ENCODE peak calls at places on chromosomes 7 and 10, in eight cellular contexts. One of them, this sample, is unnamed.

GRCh38 chr10:11510714-11511113 is 100.7 kb downstream of the USP6NL start:
- DNase-seq in transverse colon: no peak
- DNase-seq in adrenal gland: no peak
- DNase-seq in lower leg skin: no peak
- DNase-seq in prostate gland: no peak
- DNase-seq in heart left ventricle: no peak
- DNase-seq in gastrocnemius medialis: no peak
- DNase-seq in Peyer's patch: no peak
- DNase-seq in this sample: no peak

GRCh38 chr7:137539111-137539715 is 195.7 kb upstream of the PTN start:
- DNase-seq in transverse colon: no peak
- DNase-seq in adrenal gland: no peak
- DNase-seq in lower leg skin: no peak
- DNase-seq in prostate gland: no peak
- DNase-seq in heart left ventricle: no peak
- DNase-seq in gastrocnemius medialis: no peak
- DNase-seq in Peyer's patch: no peak
- DNase-seq in this sample: no peak

GRCh38 chr7:48118041-48118440 is 29.0 kb downstream of the UPP1 start:
- DNase-seq in transverse colon: no peak
- DNase-seq in adrenal gland: peak
- DNase-seq in lower leg skin: no peak
- DNase-seq in prostate gland: no peak
- DNase-seq in heart left ventricle: no peak
- DNase-seq in gastrocnemius medialis: no peak
- DNase-seq in Peyer's patch: no peak
- DNase-seq in this sample: no peak

GRCh38 chr7:80135306-80136104 is 874 bp downstream of the GNAI1 start:
- DNase-seq in transverse colon: peak
- DNase-seq in adrenal gland: peak
- DNase-seq in lower leg skin: peak
- DNase-seq in prostate gland: no peak
- DNase-seq in heart left ventricle: no peak
- DNase-seq in gastrocnemius medialis: no peak
- DNase-seq in Peyer's patch: no peak
- DNase-seq in this sample: peak

GRCh38 chr7:40946549-40946948 is 756.3 kb downstream of the INHBA start:
- DNase-seq in transverse colon: no peak
- DNase-seq in adrenal gland: no peak
- DNase-seq in lower leg skin: no peak
- DNase-seq in prostate gland: no peak
- DNase-seq in heart left ventricle: no peak
- DNase-seq in gastrocnemius medialis: no peak
- DNase-seq in Peyer's patch: no peak
- DNase-seq in this sample: no peak

GRCh38 chr7:69813637-69814240 is 215.5 kb downstream of the AUTS2 start:
- DNase-seq in transverse colon: no peak
- DNase-seq in adrenal gland: no peak
- DNase-seq in lower leg skin: no peak
- DNase-seq in prostate gland: no peak
- DNase-seq in heart left ventricle: no peak
- DNase-seq in gastrocnemius medialis: no peak
- DNase-seq in Peyer's patch: no peak
- DNase-seq in this sample: no peak

GRCh38 chr10:71708301-71708703 is 11.3 kb downstream of the C10orf105 start:
- DNase-seq in transverse colon: peak
- DNase-seq in adrenal gland: peak
- DNase-seq in lower leg skin: no peak
- DNase-seq in prostate gland: peak
- DNase-seq in heart left ventricle: peak
- DNase-seq in gastrocnemius medialis: no peak
- DNase-seq in Peyer's patch: peak
- DNase-seq in this sample: no peak

GRCh38 chr10:102919237-102919959 is 1.3 kb downstream of the CNNM2 start:
- DNase-seq in transverse colon: peak
- DNase-seq in adrenal gland: peak
- DNase-seq in lower leg skin: peak
- DNase-seq in prostate gland: no peak
- DNase-seq in heart left ventricle: no peak
- DNase-seq in gastrocnemius medialis: peak
- DNase-seq in Peyer's patch: peak
- DNase-seq in this sample: no peak

GRCh38 chr10:121113385-121113696 is 262.2 kb downstream of the WDR11 start:
- DNase-seq in transverse colon: no peak
- DNase-seq in adrenal gland: peak
- DNase-seq in lower leg skin: peak
- DNase-seq in prostate gland: no peak
- DNase-seq in heart left ventricle: no peak
- DNase-seq in gastrocnemius medialis: no peak
- DNase-seq in Peyer's patch: no peak
- DNase-seq in this sample: no peak

GRCh38 chr10:122664501-122664900 is 35.1 kb downstream of the C10orf120 start:
- DNase-seq in transverse colon: no peak
- DNase-seq in adrenal gland: no peak
- DNase-seq in lower leg skin: peak
- DNase-seq in prostate gland: no peak
- DNase-seq in heart left ventricle: no peak
- DNase-seq in gastrocnemius medialis: no peak
- DNase-seq in Peyer's patch: peak
- DNase-seq in this sample: no peak

GRCh38 chr10:76902949-76903348 is 734.7 kb downstream of the KCNMA1 start:
- DNase-seq in transverse colon: peak
- DNase-seq in adrenal gland: no peak
- DNase-seq in lower leg skin: no peak
- DNase-seq in prostate gland: no peak
- DNase-seq in heart left ventricle: peak
- DNase-seq in gastrocnemius medialis: no peak
- DNase-seq in Peyer's patch: no peak
- DNase-seq in this sample: no peak

DNA sequence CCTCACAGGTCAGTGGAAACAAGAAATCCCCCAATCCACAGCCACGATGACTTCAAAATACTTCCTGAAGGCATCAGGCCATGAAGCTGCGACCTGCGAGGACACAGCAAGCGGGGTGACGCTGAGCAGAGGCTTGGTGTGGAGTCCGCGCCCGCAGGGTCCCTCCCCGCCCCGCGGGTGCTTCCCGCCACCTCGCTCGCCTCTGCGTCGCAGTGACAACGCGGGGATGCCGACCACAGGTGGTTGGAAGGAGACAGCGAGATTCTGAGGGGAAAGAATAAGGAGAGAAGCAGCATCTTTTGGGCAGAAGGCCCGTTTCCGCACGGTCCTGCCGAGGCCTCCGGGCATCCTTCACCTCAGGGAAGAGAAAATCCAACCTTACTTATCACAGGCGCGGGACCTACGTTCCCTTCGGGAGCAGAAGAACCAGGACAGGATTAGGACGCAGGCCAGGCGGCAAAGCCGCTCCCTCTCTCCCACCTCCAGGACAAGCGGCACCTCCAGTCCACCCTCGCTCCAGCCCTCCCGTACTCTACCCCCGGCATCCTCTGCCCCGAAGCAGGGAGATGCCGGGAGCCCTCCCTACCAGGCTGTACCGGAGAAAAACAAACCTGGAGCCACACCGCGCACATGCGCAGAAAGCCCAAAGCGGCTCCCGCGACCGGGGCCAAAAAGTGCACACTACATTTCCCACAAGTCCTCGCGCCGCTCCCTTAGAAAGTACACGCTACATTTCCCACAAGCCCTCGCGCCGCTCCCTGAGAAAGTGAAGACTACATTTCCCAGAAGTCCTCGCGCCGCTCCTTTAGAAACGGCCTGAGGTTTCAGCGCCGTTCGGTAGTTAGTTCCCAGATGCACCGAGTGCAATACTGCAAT is 85.9 kb downstream of the ZNF33B start:
- DNase-seq in transverse colon: peak
- DNase-seq in adrenal gland: peak
- DNase-seq in lower leg skin: peak
- DNase-seq in prostate gland: peak
- DNase-seq in heart left ventricle: peak
- DNase-seq in gastrocnemius medialis: peak
- DNase-seq in Peyer's patch: peak
- DNase-seq in this sample: peak
- TF ChIP-seq POLR2A in transverse colon: peak
- TF ChIP-seq POLR2A in adrenal gland: peak
- TF ChIP-seq POLR2A in lower leg skin: no peak
- TF ChIP-seq POLR2A in prostate gland: peak
- TF ChIP-seq POLR2A in heart left ventricle: peak
- TF ChIP-seq POLR2A in gastrocnemius medialis: peak
- TF ChIP-seq POLR2A in Peyer's patch: no peak
- TF ChIP-seq POLR2A in this sample: peak

GRCh38 chr10:97298223-97298571 is 5.8 kb upstream of the ARHGAP19 start:
- DNase-seq in transverse colon: no peak
- DNase-seq in adrenal gland: no peak
- DNase-seq in lower leg skin: no peak
- DNase-seq in prostate gland: no peak
- DNase-seq in heart left ventricle: no peak
- DNase-seq in gastrocnemius medialis: no peak
- DNase-seq in Peyer's patch: no peak
- DNase-seq in this sample: no peak

GRCh38 chr10:97297556-97298222 is 5.3 kb upstream of the ARHGAP19 start:
- DNase-seq in transverse colon: no peak
- DNase-seq in adrenal gland: no peak
- DNase-seq in lower leg skin: no peak
- DNase-seq in prostate gland: no peak
- DNase-seq in heart left ventricle: no peak
- DNase-seq in gastrocnemius medialis: no peak
- DNase-seq in Peyer's patch: no peak
- DNase-seq in this sample: no peak

GRCh38 chr10:97291357-97292096 is 910 bp downstream of the ARHGAP19 start:
- DNase-seq in transverse colon: no peak
- DNase-seq in adrenal gland: no peak
- DNase-seq in lower leg skin: peak
- DNase-seq in prostate gland: no peak
- DNase-seq in heart left ventricle: no peak
- DNase-seq in gastrocnemius medialis: no peak
- DNase-seq in Peyer's patch: peak
- DNase-seq in this sample: no peak

GRCh38 chr10:97292862-97293198 is 393 bp upstream of the ARHGAP19 start:
- DNase-seq in transverse colon: no peak
- DNase-seq in adrenal gland: no peak
- DNase-seq in lower leg skin: no peak
- DNase-seq in prostate gland: no peak
- DNase-seq in heart left ventricle: no peak
- DNase-seq in gastrocnemius medialis: no peak
- DNase-seq in Peyer's patch: no peak
- DNase-seq in this sample: no peak

GRCh38 chr10:97292097-97292861 is at the start of gene ARHGAP19:
- DNase-seq in transverse colon: peak
- DNase-seq in adrenal gland: peak
- DNase-seq in lower leg skin: peak
- DNase-seq in prostate gland: peak
- DNase-seq in heart left ventricle: peak
- DNase-seq in gastrocnemius medialis: peak
- DNase-seq in Peyer's patch: peak
- DNase-seq in this sample: peak
- TF ChIP-seq POLR2A in transverse colon: peak
- TF ChIP-seq POLR2A in adrenal gland: peak
- TF ChIP-seq POLR2A in lower leg skin: no peak
- TF ChIP-seq POLR2A in prostate gland: peak
- TF ChIP-seq POLR2A in heart left ventricle: peak
- TF ChIP-seq POLR2A in gastrocnemius medialis: peak
- TF ChIP-seq POLR2A in Peyer's patch: peak
- TF ChIP-seq POLR2A in this sample: peak

DNA sequence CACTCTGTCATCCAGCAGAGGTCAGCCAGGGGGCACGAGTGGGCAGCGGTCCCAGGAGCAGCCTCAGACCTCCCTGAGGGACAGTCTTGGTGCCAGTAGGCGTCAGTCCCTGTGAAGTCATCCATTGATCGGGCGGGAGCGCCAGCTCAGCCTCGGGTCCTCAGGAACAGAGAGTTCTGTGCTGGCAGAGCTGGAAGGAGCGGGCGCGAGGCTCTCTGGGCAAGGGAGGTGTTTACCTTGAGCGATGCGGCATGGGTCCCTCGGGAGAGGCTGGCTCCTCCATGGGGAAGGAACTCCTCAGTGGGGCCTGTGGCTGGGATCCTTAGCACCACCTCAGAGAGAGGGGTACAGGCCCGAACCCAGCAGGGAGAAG is 101.1 kb upstream of the PPIF start:
- DNase-seq in transverse colon: no peak
- DNase-seq in adrenal gland: peak
- DNase-seq in lower leg skin: peak
- DNase-seq in prostate gland: no peak
- DNase-seq in heart left ventricle: no peak
- DNase-seq in gastrocnemius medialis: no peak
- DNase-seq in Peyer's patch: peak
- DNase-seq in this sample: peak
- TF ChIP-seq POLR2A in transverse colon: no peak
- TF ChIP-seq POLR2A in adrenal gland: peak
- TF ChIP-seq POLR2A in lower leg skin: no peak
- TF ChIP-seq POLR2A in prostate gland: no peak
- TF ChIP-seq POLR2A in heart left ventricle: no peak
- TF ChIP-seq POLR2A in gastrocnemius medialis: no peak
- TF ChIP-seq POLR2A in Peyer's patch: no peak
- TF ChIP-seq POLR2A in this sample: no peak

DNA sequence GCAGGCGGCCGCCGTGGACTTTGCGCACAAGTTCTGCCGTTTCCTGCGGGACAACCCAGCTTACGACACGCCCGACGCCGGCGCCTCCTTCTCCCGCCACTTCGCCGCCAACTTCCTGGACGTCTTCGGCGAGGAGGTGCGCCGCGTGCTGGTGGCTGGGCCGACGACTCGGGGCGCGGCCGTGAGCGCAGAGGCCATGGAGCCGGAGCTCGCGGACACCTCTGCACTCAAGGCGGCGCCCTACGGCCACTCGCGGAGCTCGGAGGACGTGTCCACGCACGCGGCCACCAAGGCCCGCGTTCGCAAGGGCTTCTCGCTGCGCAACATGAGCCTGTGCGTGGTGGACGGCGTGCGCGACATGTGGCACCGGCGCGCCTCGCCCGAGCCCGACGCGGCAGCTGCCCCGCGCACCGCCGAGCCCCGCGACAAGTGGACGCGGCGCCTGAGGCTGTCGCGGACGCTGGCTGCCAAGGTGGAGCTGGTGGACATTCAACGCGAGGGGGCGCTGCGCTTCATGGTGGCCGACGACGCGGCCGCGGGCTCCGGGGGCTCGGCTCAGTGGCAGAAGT is 14.1 kb downstream of the SH2B2 start:
- DNase-seq in transverse colon: no peak
- DNase-seq in adrenal gland: no peak
- DNase-seq in lower leg skin: no peak
- DNase-seq in prostate gland: no peak
- DNase-seq in heart left ventricle: no peak
- DNase-seq in gastrocnemius medialis: no peak
- DNase-seq in Peyer's patch: no peak
- DNase-seq in this sample: no peak
- TF ChIP-seq POLR2A in transverse colon: no peak
- TF ChIP-seq POLR2A in adrenal gland: no peak
- TF ChIP-seq POLR2A in lower leg skin: no peak
- TF ChIP-seq POLR2A in prostate gland: no peak
- TF ChIP-seq POLR2A in heart left ventricle: no peak
- TF ChIP-seq POLR2A in gastrocnemius medialis: no peak
- TF ChIP-seq POLR2A in Peyer's patch: no peak
- TF ChIP-seq POLR2A in this sample: no peak

This sample was measured in uterus.